ENCODE peak calls at places on chromosomes 3 and 15, in four cellular contexts. C is tibial nerve; S is OCI-LY7; M is CD8-positive, alpha-beta T cell. F is an unnamed sample.

GRCh38 chr3:113441051-113441770 is at the start of gene CFAP44:
- DNase-seq in M (peak; percentile 41), S (no peak), C (peak; percentile 25), F (peak; percentile 46)

GRCh38 chr15:99454941-99455795 is 110.6 kb upstream of the MEF2A start:
- DNase-seq in M (no peak), S (no peak), C (peak; percentile 66), F (no peak)

GRCh38 chr3:30913176-30913575 is 18.7 kb upstream of the GADL1 start:
- DNase-seq in M (no peak), S (no peak), C (no peak), F (no peak)

GRCh38 chr3:61632568-61633175 is 71.3 kb downstream of the PTPRG start:
- DNase-seq in C (no peak), S (no peak), M (no peak), F (no peak)

GRCh38 chr15:49215768-49216739 is 46.0 kb downstream of the GALK2 start:
- DNase-seq in M (no peak), C (no peak), S (peak; percentile 60), F (no peak)

GRCh38 chr15:44468713-44469385 is 41.4 kb downstream of the CTDSPL2 start:
- DNase-seq in S (no peak), C (no peak), M (no peak), F (no peak)

GRCh38 chr15:78249131-78249530 is 14.8 kb upstream of the ACSBG1 start:
- DNase-seq in M (no peak), C (no peak), S (no peak), F (no peak)

GRCh38 chr3:102089182-102089581 is 239.9 kb downstream of the NFKBIZ start:
- DNase-seq in S (no peak), M (no peak), C (no peak), F (no peak)

GRCh38 chr3:109392293-109392692 is 54.9 kb upstream of the DPPA4 start:
- DNase-seq in S (no peak), C (no peak), M (no peak), F (no peak)

GRCh38 chr3:42690191-42690590 is 4.9 kb downstream of the KLHL40 start:
- DNase-seq in S (no peak), C (no peak), M (no peak), F (no peak)

GRCh38 chr3:58537412-58538301 is 667 bp upstream of the ACOX2 start:
- DNase-seq in C (no peak), M (no peak), S (no peak), F (no peak)

GRCh38 chr3:72301779-72302178 is 516.8 kb upstream of the PROK2 start:
- DNase-seq in C (no peak), M (no peak), S (no peak), F (no peak)

GRCh38 chr3:50516048-50516871 is 12.8 kb upstream of the CACNA2D2 start:
- DNase-seq in C (no peak), S (no peak), M (no peak), F (no peak)

GRCh38 chr15:90062023-90062728 is 40.1 kb downstream of the IDH2 start:
- DNase-seq in C (no peak), S (peak; percentile 81), M (no peak), F (peak; percentile 18)
- H3K4me1 ChIP-seq in C (peaks cover 19% of the 10 kb centered on the region), S (peaks cover 66% of the 10 kb centered on the region), M (peaks cover 30% of the 10 kb centered on the region), F (peaks cover 38% of the 10 kb centered on the region)

DNA sequence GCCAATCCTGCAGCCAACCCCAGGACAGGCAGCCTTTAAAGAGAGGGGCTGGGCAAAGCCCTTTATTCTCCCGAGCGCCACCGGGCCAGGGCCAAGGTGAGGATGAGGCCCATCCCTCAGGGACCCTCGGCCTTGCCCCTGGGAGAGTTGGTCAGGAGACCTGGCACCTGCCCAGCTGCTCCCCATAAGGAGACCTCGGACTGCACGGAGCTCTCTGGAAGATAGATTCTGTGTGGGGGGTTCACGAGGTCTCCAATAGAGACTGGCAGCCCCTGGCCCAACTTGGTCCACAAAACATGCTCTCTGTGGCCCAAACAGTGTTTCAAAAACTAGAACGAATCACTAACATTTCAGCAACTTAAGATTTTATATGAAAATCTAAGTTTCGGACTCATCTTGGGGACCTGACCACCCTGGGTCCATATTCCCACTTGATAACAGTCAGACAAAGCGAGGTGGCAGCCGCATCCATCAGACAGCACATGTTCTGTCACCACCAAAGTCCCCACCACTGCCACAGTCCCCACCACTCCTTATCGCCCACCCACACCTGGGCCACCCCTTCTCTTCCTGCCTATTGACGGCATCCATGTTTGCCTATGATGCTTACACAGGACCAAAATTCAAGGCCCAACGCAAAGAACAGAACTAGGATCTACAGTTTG is 114.4 kb upstream of the RPL32 start:
- DNase-seq in S (no peak), C (no peak), M (no peak), F (no peak)
- H3K27ac ChIP-seq in S (no peak overlapping the region), C (peak overlapping the region; percentile 87), M (no peak overlapping the region), F (no peak overlapping the region)

GRCh38 chr3:52259035-52259434 is 13.5 kb downstream of the PPM1M start:
- DNase-seq in C (no peak), S (no peak), M (no peak), F (no peak)
- H3K4me1 ChIP-seq in C (no peaks in the 10 kb centered on the region), S (peaks cover 6% of the 10 kb centered on the region), M (peaks cover 91% of the 10 kb centered on the region), F (peaks cover 94% of the 10 kb centered on the region)

DNA sequence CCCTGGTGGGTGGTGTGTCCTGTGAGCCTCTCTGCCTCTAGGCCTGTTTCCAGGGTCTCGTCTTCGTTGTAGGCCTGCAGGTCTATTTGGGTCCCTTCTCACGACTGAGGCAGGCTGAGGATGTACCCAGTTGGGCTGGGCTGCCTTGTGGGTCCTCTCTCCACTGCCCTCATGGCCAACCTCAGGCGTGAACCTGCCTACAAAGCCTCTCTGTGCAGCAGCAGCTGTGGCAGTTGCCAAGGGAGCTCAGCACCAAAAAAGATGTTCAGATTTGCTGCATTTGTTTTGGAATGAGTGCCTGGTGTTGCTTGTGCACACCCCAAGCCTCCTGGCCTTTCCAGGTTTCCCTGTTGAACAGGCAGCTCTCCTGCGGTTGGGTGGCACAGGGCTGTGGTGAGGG is 13.4 kb downstream of the KLF13 start:
- DNase-seq in S (no peak), M (no peak), C (no peak), F (no peak)
- H3K27ac ChIP-seq in S (peak overlapping the region; percentile 30), M (peak overlapping the region; percentile 36), C (peak overlapping the region; percentile 89), F (no peak overlapping the region)

DNA sequence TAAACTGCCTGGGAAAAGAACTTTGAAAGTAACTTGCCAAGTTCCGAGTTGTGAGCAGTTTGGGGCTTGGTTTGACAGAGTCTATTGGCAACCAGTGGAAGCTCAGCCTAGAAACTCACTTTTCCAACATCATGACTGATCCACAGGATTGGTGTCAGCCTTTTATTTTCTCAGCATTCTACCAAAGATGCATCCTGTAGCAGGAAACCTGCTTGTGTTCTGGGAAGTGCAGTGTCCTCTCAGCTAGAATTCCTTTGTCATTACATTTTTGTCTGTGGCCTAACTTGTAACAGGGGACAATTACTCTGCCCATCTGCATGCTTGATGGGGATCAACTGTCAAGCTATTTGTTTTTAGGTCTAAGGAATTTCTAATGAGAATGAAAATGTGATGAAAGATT is 116.7 kb upstream of the LMOD3 start:
- DNase-seq in C (no peak), M (no peak), S (no peak), F (no peak)
- H3K4me1 ChIP-seq in C (peaks cover 5% of the 10 kb centered on the region), M (peaks cover 14% of the 10 kb centered on the region), S (no peaks in the 10 kb centered on the region), F (peaks cover 22% of the 10 kb centered on the region)

DNA sequence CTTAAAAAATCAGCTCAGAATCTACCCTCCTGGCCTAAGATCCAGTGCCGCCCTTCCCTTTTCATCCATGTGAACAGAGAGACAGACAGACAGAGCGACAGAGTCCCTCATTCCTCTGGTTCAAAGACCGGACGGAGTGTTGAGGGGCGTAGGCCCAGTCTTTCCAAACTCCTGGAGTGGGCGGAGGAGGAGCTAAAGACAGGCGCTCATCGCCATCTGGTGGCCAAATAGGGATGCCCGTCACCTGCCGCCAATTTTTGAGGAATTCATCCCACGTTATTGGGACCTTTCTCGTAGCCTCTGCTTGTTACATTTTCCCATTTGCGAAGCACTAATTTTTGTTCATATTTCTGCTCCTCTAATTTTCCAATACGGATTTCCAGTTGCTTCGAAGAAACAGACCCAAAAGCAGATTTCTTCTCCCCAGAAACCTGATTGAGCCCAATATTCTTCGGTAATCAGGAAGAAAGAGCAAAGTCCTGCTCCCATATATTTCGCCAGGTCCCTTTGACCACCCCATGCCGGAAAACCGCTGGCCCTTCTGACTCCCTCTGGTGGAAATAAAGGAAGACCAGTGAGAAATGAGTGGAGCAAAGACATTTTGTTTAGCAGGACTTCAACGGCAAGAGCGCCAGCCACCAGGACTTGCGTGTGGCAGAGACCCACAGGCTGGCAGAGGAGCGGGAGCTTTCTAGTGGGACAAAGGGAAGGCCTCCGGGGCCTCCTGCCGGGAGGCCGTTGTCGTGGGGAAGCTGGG is 88.0 kb downstream of the LRRK1 start:
- DNase-seq in C (peak; percentile 84), M (peak; percentile 19), S (peak; percentile 69), F (peak; percentile 24)
- H3K27ac ChIP-seq in C (no peak overlapping the region), M (no peak overlapping the region), S (peak overlapping the region; percentile 76), F (no peak overlapping the region)

GRCh38 chr15:58459045-58459444 is 27.3 kb downstream of the LIPC start:
- DNase-seq in M (no peak), S (no peak), C (no peak), F (no peak)
- H3K4me1 ChIP-seq in M (peaks cover 46% of the 10 kb centered on the region), S (peaks cover 49% of the 10 kb centered on the region), C (peaks cover 9% of the 10 kb centered on the region), F (peaks cover 32% of the 10 kb centered on the region)

GRCh38 chr15:98358971-98359370 is 289.4 kb upstream of the IGF1R start:
- DNase-seq in C (no peak), M (no peak), S (no peak), F (no peak)
- H3K27ac ChIP-seq in C (no peak overlapping the region), M (no peak overlapping the region), S (no peak overlapping the region), F (no peak overlapping the region)

F was measured in CD8-positive, alpha-beta memory T cell.